ENCODE peak calls at places on chromosomes 6 and 20, in seven cellular contexts. S is A549, H is heart left ventricle, T is upper lobe of right lung, O is GM23248, E is lung, K is astrocyte. L is an unnamed sample. For H3K4me1, the result is how much of the 10 kb centered on the place peaks cover.

GRCh38 chr6:166466178-166467122 is 83.7 kb upstream of the MPC1 start:
- DNase-seq in H (no peak), O (peak), K (peak), E (peak), T (no peak), S (peak), L (no peak)

GRCh38 chr6:70738028-70738427 is 70.3 kb downstream of the SMAP1 start:
- DNase-seq in E (no peak), S (no peak), K (peak), T (no peak), O (peak), H (no peak), L (no peak)

GRCh38 chr20:50813801-50814200 is 18.9 kb downstream of the BCAS4 start:
- DNase-seq in E (no peak), T (no peak), K (no peak), O (no peak), H (no peak), S (no peak), L (no peak)

GRCh38 chr6:152063170-152063921 is 255.9 kb downstream of the ESR1 start:
- DNase-seq in O (no peak), K (peak), H (no peak), T (no peak), S (no peak), E (no peak), L (no peak)

GRCh38 chr6:136751478-136751956 is 40.8 kb downstream of the MAP3K5 start:
- DNase-seq in S (no peak), E (no peak), O (no peak), T (no peak), K (peak), H (no peak), L (no peak)

GRCh38 chr20:46709459-46710148 is at the start of gene SLC2A10:
- DNase-seq in H (peak), S (no peak), K (peak), E (peak), T (peak), O (peak), L (peak)

GRCh38 chr6:74731204-74731603 is 474.6 kb downstream of the COL12A1 start:
- DNase-seq in K (peak), T (no peak), S (no peak), E (no peak), O (peak), H (no peak), L (no peak)

GRCh38 chr6:163170294-163170883 is 244.1 kb upstream of the QKI start:
- DNase-seq in E (peak), T (no peak), S (peak), O (peak), H (no peak), K (no peak), L (no peak)

GRCh38 chr6:170165085-170165484 is 125.8 kb downstream of the DLL1 start:
- DNase-seq in O (peak), E (no peak), S (no peak), H (peak), K (no peak), T (no peak), L (no peak)

GRCh38 chr6:1770435-1770843 is 160.7 kb downstream of the FOXC1 start:
- DNase-seq in S (no peak), T (no peak), E (no peak), O (peak), K (peak), H (no peak), L (no peak)

GRCh38 chr6:138454976-138455706 is 44.2 kb downstream of the NHSL1 start:
- DNase-seq in S (peak), E (no peak), H (peak), O (peak), K (peak), T (peak), L (no peak)

GRCh38 chr20:1448081-1448627 is 18.5 kb downstream of the NSFL1C start:
- DNase-seq in T (no peak), O (no peak), K (no peak), E (no peak), S (no peak), H (no peak), L (no peak)

GRCh38 chr6:41939091-41939847 is 2.3 kb downstream of the CCND3 start:
- DNase-seq in T (peak), S (no peak), K (peak), H (peak), E (peak), O (peak), L (no peak)

DNA sequence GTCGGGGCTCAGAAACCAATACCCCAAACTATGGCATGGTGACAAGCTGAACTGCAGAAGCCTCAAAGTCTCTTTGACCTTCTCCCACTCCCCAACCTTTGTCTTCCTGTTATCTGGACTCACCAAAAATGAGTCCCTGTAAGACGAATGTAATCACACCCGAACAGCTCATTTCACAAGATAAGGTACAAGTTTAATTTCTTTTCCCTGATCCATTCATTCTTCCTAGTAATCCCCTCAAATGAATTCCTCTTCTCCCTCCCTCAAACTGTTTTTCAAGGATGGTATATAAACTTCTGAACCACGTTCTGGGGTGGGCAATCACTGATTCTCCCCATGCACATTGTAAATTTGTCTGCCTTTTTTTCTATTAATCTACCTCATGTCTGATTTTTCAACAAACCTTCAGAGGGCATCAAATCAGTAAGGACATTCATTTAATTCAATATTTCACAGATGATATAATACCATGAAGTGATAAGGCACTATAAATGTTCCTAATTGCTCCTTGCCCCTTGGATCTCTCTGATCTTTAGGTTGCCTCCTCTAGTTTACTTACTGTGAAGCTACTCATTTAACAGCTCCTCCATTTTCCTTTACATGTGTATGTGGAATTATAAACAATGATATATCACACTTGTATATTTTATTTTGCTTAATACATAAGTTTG is 77.2 kb downstream of the OR2B2 start:
- DNase-seq in S (no peak), H (no peak), E (no peak), K (no peak), T (no peak), O (no peak), L (no peak)
- H3K4me1 ChIP-seq in S (under half), H (under half), E (under half), K (under half), T (under half), O (under half), L (under half)

GRCh38 chr6:36119927-36120477 is 10.3 kb upstream of the MAPK13 start:
- DNase-seq in T (no peak), S (no peak), K (no peak), O (no peak), E (no peak), H (no peak), L (no peak)

GRCh38 chr6:36117639-36118549 is 12.4 kb upstream of the MAPK13 start:
- DNase-seq in O (no peak), E (no peak), S (no peak), T (no peak), K (no peak), H (no peak), L (no peak)

GRCh38 chr6:36116943-36117342 is 13.4 kb upstream of the MAPK13 start:
- DNase-seq in S (no peak), H (no peak), T (no peak), E (no peak), K (no peak), O (no peak), L (no peak)

GRCh38 chr6:36119209-36119608 is 11.1 kb upstream of the MAPK13 start:
- DNase-seq in T (no peak), E (no peak), H (no peak), S (no peak), K (no peak), O (no peak), L (no peak)

DNA sequence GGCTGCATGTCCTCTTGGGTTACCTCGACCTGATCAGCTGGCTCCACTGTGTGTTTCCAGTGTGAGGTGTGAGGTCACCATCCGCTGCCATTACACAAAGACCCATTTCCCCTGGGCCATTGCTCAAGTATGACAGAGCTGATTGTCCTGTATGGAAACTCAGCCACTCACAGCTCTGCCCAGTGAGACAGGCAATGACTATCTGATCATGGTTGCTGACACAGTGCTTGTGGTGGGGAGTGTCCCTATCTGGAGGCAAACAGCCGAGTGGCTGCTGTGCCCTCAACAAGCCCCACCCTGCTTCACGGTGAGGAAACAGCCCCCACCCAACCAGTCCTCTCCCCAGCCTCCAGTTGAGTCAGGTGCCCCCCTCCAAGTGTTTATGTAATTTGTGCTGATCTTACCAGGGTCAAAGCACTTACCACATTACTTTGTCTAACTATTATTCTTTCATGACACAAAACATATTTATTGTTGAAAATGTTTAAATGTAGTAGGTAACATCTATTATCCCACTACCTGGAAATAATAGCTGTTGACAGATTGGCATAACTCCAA is 11.7 kb upstream of the MAPK13 start:
- DNase-seq in T (no peak), E (peak), K (no peak), O (peak), H (no peak), S (no peak), L (no peak)
- H3K4me1 ChIP-seq in T (under half), E (under half), K (under half), O (under half), H (under half), S (under half), L (under half)

DNA sequence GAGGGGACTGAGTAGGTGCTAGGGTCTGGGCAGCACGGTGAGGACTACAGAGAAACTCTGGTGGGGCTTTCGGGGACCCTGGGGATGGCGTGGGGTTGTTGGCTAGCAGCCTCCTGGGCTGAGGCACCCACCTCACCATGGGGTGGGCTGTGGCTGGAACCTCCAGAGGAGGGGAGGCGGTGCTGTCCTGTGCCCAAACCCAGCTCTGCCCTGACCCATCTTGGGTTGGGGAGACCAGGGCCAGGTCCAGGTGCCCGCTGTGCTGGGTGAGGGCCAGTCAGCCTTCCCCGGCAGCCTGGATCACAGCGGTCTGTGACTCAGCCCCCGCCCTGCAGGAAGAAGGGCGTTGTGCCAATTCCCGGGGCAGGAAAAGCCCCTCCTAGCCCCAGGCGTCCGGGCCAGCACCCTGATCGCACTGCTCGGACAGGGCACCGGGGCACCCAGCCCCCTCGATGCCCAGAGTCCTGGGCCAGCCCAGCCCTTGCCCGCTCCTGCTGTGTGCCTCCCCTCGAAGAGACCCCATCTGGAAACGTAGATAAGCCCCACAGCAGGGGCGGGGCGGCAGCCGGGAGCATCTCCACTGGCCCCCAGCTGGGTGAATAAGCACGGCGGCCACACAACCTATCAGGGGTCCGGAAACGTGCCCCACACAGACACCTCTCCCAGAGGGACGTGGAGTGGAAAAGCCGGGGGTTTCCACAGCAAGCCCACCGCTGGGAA is 10.0 kb downstream of the LAMA5 start:
- DNase-seq in K (peak), H (peak), O (peak), T (no peak), E (no peak), S (peak), L (no peak)
- H3K4me1 ChIP-seq in K (half or more), H (half or more), O (under half), T (half or more), E (half or more), S (half or more), L (half or more)

GRCh38 chr20:36468149-36469000 is 72.9 kb upstream of the MYL9 start:
- DNase-seq in E (no peak), S (peak), H (no peak), K (no peak), O (no peak), T (no peak), L (no peak)

GRCh38 chr20:36463212-36464061 is 77.9 kb upstream of the MYL9 start:
- DNase-seq in O (peak), H (no peak), S (no peak), T (no peak), K (no peak), E (no peak), L (no peak)

GRCh38 chr20:36465109-36466080 is 75.9 kb upstream of the MYL9 start:
- DNase-seq in O (peak), E (no peak), K (peak), S (peak), H (no peak), T (no peak), L (peak)

GRCh38 chr20:36467076-36467999 is 74.0 kb upstream of the MYL9 start:
- DNase-seq in O (peak), T (no peak), S (peak), E (peak), H (peak), K (no peak), L (peak)

DNA sequence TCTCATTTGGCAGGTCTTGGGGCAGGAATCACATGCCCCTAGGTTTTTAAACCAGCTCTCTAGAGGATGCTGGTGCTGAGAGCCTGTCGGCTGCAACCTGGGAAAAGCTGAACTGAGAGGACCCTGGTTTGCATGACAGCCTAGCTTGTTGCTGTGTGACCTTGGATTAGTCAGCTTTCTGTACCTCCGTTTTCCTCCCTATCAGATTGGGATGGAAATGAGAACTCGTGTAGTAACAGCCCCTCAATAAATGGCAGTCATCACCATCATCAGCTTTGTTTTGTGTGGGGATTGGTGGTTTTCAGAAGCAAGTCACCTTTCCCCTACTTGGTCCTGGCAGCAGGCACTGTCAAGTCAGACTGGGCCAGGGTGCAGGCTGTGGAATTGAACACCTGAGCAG is 75.2 kb upstream of the MYL9 start:
- DNase-seq in K (no peak), E (no peak), O (peak), H (no peak), T (no peak), S (no peak), L (no peak)
- H3K4me1 ChIP-seq in K (half or more), E (under half), O (under half), H (half or more), T (half or more), S (half or more), L (half or more)

DNA sequence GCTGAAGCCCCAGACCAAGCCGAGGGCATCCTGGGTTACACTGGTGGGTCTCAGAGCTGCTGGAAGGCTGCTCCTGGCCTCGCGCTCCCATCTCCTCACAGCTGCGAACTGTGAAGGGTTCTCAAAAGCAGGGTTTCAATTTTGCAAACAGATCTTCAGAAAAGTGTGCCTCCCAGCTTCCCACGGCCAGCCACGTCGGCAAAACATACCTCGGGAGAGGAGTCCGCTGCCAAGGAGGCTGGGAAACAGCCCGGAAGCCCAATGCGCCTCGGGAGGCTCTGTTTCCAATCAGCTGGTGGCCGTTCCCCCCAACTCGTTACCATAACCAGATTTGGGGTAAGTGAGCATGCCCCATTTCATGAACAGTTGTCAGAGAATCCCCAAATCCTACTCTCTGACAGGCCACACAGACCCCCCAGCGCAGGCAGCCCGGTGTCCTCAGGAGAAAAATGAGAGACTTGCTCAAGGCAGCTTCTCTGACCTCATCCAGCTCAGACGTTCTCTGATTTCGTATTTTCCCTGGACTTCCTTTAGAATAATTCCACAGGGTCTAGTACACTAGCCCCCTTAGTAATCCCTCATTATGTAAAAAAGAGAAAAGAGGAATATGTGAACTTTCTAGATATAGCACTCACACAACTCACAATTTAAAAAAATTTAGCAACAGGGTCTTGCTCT is 98.4 kb downstream of the SNX5 start:
- DNase-seq in E (no peak), H (no peak), K (no peak), S (no peak), T (peak), O (peak), L (no peak)
- H3K4me1 ChIP-seq in E (under half), H (under half), K (under half), S (under half), T (under half), O (under half), L (under half)

GRCh38 chr20:61808497-61808896 is 257.2 kb downstream of the TAF4 start:
- DNase-seq in H (no peak), S (no peak), K (no peak), O (no peak), T (peak), E (no peak), L (no peak)
- H3K4me1 ChIP-seq in H (under half), S (under half), K (under half), O (under half), T (under half), E (under half), L (under half)

GRCh38 chr6:35583893-35584688 is 71.4 kb upstream of the TULP1 start:
- DNase-seq in O (peak), H (peak), K (peak), S (peak), E (peak), T (no peak), L (peak)
- H3K4me1 ChIP-seq in O (under half), H (under half), K (under half), S (under half), E (under half), T (under half), L (half or more)

DNA sequence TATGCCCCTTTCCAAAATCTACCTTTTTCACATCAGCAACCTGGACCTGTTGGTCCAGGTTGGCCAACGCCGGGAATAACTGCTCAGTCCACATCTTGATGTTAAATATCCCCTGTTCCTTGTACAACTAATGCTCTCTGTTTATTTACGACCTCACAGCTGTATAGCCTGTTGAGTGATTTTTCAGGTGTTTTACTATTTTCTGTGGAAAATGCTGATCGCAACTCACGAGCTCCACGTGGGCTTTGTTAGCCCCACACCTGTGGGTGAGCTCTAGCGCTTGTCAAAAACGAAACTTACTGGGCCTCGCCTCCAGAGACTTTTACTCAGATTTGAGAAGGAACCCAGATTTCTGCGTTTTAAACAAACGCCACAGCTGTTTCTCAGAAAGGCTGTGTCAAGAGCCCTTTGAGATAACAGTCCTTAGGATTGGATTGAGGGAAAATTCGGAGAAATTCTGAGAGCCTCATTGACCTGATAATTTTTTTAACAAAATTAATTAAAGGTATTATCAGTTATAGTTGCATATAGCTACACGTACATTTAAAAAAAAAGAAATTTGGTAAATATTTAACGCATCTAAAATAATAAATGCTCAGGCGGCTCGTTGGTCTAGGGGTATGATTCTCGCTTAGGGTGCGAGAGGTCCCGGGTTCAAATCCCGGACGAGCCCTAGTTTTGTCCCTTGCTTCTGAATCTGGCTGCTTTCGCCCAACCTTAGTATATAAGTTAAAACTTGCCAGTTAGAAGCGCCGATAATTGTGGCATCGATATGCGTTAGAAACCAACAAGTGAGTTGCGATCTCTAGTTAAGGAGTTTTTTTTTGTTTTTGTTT is 16.7 kb downstream of the HMGN4 start:
- DNase-seq in E (no peak), T (no peak), H (no peak), S (peak), O (peak), K (peak), L (no peak)
- H3K4me1 ChIP-seq in E (under half), T (under half), H (under half), S (under half), O (under half), K (under half), L (under half)